ENCODE peak calls at places on chromosomes 5 and 9, in nine cellular contexts. D is neural progenitor cell, A is HCT116, I is HepG2, C is neuronal stem cell, T is H1, E is astrocyte, W is GM23248, P is IMR-90. S is an unnamed sample.

GRCh38 chr5:155089649-155090048 is 76.1 kb downstream of the KIF4B start:
- DNase-seq in W (peak), T (no peak), I (no peak), C (no peak), E (no peak), A (no peak), D (no peak), P (no peak), S (no peak)

GRCh38 chr9:124110307-124110915 is 98.8 kb downstream of the LHX2 start:
- DNase-seq in E (peak), A (no peak), T (peak), W (peak), D (peak), I (peak), P (peak), C (peak), S (no peak)

GRCh38 chr9:132998861-132999635 is 20.6 kb downstream of the GFI1B start:
- DNase-seq in E (no peak), T (no peak), A (no peak), I (no peak), P (no peak), C (no peak), W (no peak), D (no peak), S (no peak)

GRCh38 chr9:100426532-100427365 is at the start of gene MSANTD3:
- DNase-seq in D (peak), P (peak), T (peak), W (peak), I (peak), C (peak), E (peak), A (peak), S (no peak)

GRCh38 chr9:127899200-127899943 is at the start of gene ST6GALNAC6:
- DNase-seq in I (no peak), D (peak), P (peak), A (no peak), E (peak), W (peak), T (peak), C (peak), S (no peak)

GRCh38 chr5:56464935-56465756 is 232.0 kb upstream of the ANKRD55 start:
- DNase-seq in E (no peak), T (no peak), P (no peak), D (no peak), W (peak), A (no peak), I (peak), C (no peak), S (no peak)

GRCh38 chr5:62909331-62909730 is 330.7 kb downstream of the LRRC70 start:
- DNase-seq in D (no peak), E (no peak), C (no peak), A (no peak), I (no peak), W (no peak), T (no peak), P (no peak), S (no peak)

GRCh38 chr5:147822686-147823491 is 8.6 kb downstream of the SPINK1 start:
- DNase-seq in C (peak), D (peak), T (no peak), I (peak), E (peak), W (peak), P (peak), A (peak), S (peak)

GRCh38 chr9:123678878-123679329 is 251.0 kb downstream of the DENND1A start:
- DNase-seq in P (peak), I (peak), C (no peak), D (no peak), A (no peak), W (no peak), T (no peak), E (no peak), S (no peak)

GRCh38 chr5:67032921-67033664 is 163.5 kb downstream of the CD180 start:
- DNase-seq in W (peak), D (no peak), I (no peak), P (peak), A (no peak), E (peak), T (no peak), C (no peak), S (no peak)

GRCh38 chr9:133935328-133936040 is 56.6 kb downstream of the VAV2 start:
- DNase-seq in C (no peak), P (peak), E (peak), A (no peak), T (no peak), I (no peak), D (no peak), W (no peak), S (no peak)

GRCh38 chr9:106322741-106323140 is 540.2 kb upstream of the ZNF462 start:
- DNase-seq in A (no peak), W (no peak), C (no peak), I (no peak), P (no peak), D (no peak), T (no peak), E (no peak), S (no peak)

DNA sequence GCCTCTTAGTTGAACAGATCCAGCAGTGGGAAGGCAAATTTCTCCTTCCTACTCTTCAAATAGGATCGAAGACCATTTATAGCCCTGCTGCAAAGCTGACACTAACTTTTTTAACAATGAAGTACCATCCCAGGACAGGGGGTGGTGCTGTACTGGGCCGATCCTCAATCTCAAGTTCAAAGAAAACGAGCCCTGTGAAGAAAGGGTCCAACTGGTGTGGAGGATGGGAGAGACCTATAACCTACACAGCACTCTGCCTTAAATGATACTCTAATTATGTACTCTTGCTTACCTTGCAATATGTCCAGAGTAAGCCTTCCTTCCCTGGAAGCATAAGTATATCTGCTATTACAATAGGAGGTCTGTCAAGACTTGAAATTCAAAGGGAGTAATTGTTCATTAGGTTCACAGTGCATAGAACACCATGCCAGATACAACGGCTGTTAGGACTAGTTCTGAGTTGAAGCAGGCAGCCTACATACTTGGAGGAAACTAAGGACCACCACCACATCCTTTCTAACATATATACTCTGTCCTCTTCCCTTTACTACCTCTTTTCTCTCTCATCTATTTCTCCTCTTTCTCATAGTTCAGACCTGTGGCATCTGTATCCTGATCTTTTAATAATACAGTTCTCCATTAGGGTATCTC is 6.2 kb downstream of the ETF1 start:
- DNase-seq in C (no peak), D (no peak), T (peak), W (peak), I (peak), P (no peak), A (no peak), E (no peak), S (no peak)
- H3K4me2 ChIP-seq in C (no peak), D (no peak), T (no peak), W (no peak), I (peak), P (no peak), A (no peak), E (no peak), S (no peak)

GRCh38 chr5:150038547-150038946 is 38.0 kb downstream of the HMGXB3 start:
- DNase-seq in T (no peak), D (no peak), A (no peak), I (no peak), W (no peak), P (no peak), E (no peak), C (no peak), S (no peak)

GRCh38 chr5:150035139-150035893 is 34.8 kb downstream of the HMGXB3 start:
- DNase-seq in D (no peak), A (no peak), E (no peak), P (no peak), I (no peak), C (no peak), W (no peak), T (no peak), S (no peak)

GRCh38 chr5:150033334-150033733 is 32.8 kb downstream of the HMGXB3 start:
- DNase-seq in C (no peak), E (no peak), T (no peak), A (no peak), D (no peak), I (no peak), P (no peak), W (no peak), S (no peak)

GRCh38 chr5:150036513-150036912 is 36.0 kb downstream of the HMGXB3 start:
- DNase-seq in D (no peak), P (peak), E (peak), W (peak), A (no peak), C (no peak), T (no peak), I (no peak), S (peak)

DNA sequence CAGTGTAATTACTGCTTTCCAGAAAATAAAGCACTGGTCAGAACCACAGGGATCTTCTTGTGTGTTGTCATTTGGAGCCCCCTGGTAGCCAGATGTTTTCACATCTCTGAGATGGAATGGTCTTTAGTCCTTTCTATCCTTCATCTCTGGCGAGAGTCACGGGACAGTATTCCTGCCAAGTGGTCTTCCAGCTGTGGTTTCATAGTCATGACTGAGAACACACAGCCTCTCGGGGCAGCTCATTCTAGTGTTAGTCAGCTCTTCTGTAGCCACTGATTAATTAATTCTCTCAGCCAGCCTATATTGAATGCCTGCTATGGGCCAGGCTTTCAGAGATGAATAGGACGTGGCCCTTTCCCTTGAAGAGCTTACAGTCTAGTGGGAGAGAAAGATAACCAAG is 34.1 kb downstream of the HMGXB3 start:
- DNase-seq in A (no peak), I (no peak), C (no peak), D (no peak), T (no peak), W (peak), E (peak), P (peak), S (no peak)
- H3K4me2 ChIP-seq in A (no peak), I (no peak), C (no peak), D (no peak), T (no peak), W (peak), E (peak), P (no peak), S (no peak)

GRCh38 chr5:144103611-144104010 is 66.8 kb downstream of the YIPF5 start:
- DNase-seq in E (no peak), P (no peak), C (no peak), W (no peak), D (no peak), A (no peak), T (no peak), I (no peak), S (no peak)

GRCh38 chr5:144102361-144102760 is 68.1 kb downstream of the YIPF5 start:
- DNase-seq in I (no peak), P (peak), C (no peak), E (no peak), D (no peak), A (no peak), T (no peak), W (no peak), S (no peak)

GRCh38 chr5:144101616-144102015 is 68.8 kb downstream of the YIPF5 start:
- DNase-seq in I (no peak), A (no peak), T (no peak), W (no peak), C (no peak), P (no peak), E (no peak), D (no peak), S (no peak)

GRCh38 chr5:144102979-144103378 is 67.5 kb downstream of the YIPF5 start:
- DNase-seq in T (no peak), E (no peak), C (no peak), W (no peak), A (no peak), P (no peak), I (no peak), D (no peak), S (no peak)

DNA sequence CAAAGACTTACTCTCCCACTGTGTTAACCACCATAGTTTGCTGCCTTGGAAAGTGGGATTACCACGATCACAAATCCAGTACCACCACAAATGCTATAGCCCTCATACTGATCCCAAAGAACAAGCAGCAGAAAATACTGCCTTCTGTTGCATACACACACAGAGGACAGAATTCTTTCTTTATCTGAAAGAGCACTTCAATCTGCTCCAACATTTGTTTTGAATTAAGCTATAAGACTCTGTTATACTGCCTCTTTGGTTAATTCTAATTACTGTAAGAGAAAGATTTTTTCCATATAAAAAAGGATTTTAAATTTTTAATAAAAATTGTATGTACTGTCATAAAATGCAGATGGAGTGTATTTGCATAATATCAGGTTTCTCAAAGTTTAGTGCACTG is 69.8 kb downstream of the YIPF5 start:
- DNase-seq in D (no peak), P (no peak), T (no peak), C (no peak), E (no peak), A (no peak), I (no peak), W (no peak), S (no peak)
- H3K4me2 ChIP-seq in D (no peak), P (no peak), T (no peak), C (no peak), E (no peak), A (no peak), I (no peak), W (no peak), S (no peak)

DNA sequence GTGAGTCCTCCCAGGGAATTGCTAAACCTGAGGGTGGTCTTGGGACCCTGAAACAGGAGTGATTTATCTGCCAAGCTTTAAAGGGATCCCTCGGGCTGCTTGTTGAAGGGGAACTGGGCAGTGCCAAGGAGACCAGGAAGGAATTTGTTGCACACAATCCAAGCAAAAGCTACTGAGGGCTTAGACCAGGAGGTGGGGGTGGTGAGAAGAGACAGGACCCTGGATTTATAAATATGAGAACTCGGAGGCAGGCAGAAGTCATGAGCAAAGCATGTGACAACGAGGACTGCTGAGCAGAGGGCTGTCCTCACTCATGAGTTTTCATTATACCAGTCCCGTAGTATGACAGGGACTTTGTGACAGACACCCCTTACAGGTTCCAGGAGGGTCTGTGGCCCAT is 237.3 kb downstream of the DRD1 start:
- DNase-seq in D (no peak), P (no peak), A (no peak), C (no peak), T (no peak), W (no peak), I (no peak), E (no peak), S (no peak)
- H3K4me2 ChIP-seq in D (no peak), P (no peak), A (no peak), C (no peak), T (no peak), W (no peak), I (no peak), E (no peak), S (no peak)

GRCh38 chr5:157487358-157487757 is 27.3 kb downstream of the NIPAL4 start:
- DNase-seq in I (no peak), D (no peak), T (no peak), A (no peak), P (no peak), E (no peak), W (no peak), C (no peak), S (no peak)
- H3K4me2 ChIP-seq in I (no peak), D (no peak), T (no peak), A (no peak), P (no peak), E (no peak), W (no peak), C (no peak), S (no peak)

DNA sequence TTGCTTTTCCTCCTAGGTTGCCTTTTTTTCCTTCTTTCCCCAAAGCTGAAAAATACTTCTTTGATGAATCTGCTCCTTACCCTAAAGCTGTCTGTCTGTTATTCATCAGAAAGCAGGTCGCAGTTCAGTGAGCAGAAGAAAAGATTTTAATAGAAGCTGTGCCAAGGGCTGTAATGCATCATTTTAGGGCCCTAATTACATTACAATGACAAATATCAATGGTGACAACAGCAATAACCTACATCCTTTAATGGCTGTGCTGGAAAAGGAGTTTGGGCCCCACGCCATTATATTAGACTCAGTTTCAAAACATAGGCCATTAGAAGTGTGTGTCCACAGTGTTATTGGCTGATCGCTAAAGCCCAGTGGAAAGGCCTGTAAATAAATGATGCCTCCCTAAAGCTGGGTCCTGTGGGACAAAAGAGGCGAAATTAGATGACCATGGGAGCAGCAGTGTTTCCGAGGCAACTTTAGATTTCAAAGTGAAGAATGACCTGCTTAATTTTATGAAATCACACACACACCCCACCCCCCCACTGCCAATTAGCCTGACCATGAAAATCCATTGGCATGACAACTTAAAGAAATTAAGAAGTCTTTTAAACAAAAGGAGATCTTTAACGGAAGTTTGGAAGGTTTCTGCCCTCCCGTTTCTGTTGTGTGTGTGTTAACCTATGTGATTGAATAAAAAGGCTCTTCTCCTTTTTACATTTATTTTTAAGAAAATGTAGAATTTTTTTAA is 38.4 kb downstream of the TLE4 start:
- DNase-seq in T (no peak), A (no peak), C (peak), W (peak), E (peak), P (peak), D (peak), I (no peak), S (no peak)
- H3K4me2 ChIP-seq in T (no peak), A (no peak), C (peak), W (peak), E (peak), P (peak), D (peak), I (no peak), S (no peak)

GRCh38 chr9:34652608-34653007 is 623 bp downstream of the IL11RA start:
- DNase-seq in D (no peak), W (peak), C (no peak), I (no peak), T (no peak), E (no peak), A (no peak), P (no peak), S (no peak)
- H3K4me2 ChIP-seq in D (peak), W (peak), C (no peak), I (peak), T (peak), E (peak), A (peak), P (peak), S (peak)

GRCh38 chr9:72473474-72474241 is 47.8 kb upstream of the TMC1 start:
- DNase-seq in T (no peak), W (peak), E (peak), P (peak), A (no peak), I (no peak), D (no peak), C (no peak), S (no peak)
- H3K4me2 ChIP-seq in T (no peak), W (no peak), E (peak), P (peak), A (no peak), I (no peak), D (no peak), C (no peak), S (peak)

DNA sequence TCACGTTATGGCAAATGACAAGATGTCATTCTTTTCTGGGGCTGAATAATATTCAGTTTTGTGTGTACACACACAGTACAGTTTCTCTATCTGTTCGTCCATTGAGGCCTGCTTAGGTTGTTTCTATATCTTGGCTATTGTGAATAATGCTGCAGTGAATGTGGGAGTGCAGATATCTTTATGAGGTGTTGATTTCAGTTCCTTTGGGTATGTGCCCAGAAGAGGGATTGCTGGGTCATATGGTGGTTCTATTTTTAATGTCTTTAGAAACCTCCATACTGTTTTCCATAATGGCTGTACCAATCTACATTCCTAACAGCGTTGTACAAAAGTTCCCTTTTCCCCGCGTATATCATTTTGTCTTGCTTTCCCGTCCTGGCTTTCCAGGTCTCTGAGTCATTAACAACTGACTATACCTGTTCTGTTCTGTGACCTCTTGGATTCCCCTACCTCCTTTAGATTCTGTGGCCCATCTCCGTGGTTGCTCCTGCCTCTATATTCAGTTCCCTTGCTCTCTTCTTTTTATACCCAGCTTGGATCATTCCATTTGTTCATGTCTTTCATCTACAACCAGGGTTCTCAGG is 6.8 kb downstream of the SNX30 start:
- DNase-seq in T (no peak), D (no peak), I (no peak), C (no peak), E (no peak), A (no peak), W (peak), P (peak), S (no peak)
- H3K4me2 ChIP-seq in T (no peak), D (no peak), I (no peak), C (no peak), E (no peak), A (peak), W (peak), P (no peak), S (peak)

GRCh38 chr9:87498816-87499454 is 1.3 kb downstream of the DAPK1 start:
- DNase-seq in T (no peak), W (no peak), C (peak), E (no peak), P (no peak), I (no peak), D (peak), A (no peak), S (no peak)

GRCh38 chr9:87497604-87498045 is at the start of gene DAPK1:
- DNase-seq in C (peak), E (peak), D (peak), W (peak), P (no peak), A (peak), I (peak), T (peak), S (no peak)

GRCh38 chr9:87494970-87495471 is 2.6 kb upstream of the DAPK1 start:
- DNase-seq in T (no peak), C (no peak), P (no peak), A (no peak), W (no peak), I (no peak), E (no peak), D (no peak), S (peak)

GRCh38 chr9:87498046-87498815 is 564 bp downstream of the DAPK1 start:
- DNase-seq in I (peak), D (peak), P (no peak), E (peak), C (peak), A (no peak), W (peak), T (peak), S (no peak)

GRCh38 chr9:87497080-87497603 is 525 bp upstream of the DAPK1 start:
- DNase-seq in E (no peak), W (no peak), P (no peak), A (no peak), C (no peak), I (no peak), D (peak), T (no peak), S (no peak)
- H3K4me2 ChIP-seq in E (peak), W (peak), P (peak), A (peak), C (peak), I (peak), D (peak), T (peak), S (peak)

S was measured in keratinocyte.